ENCODE peak calls at places on chromosomes 13 and 19, in four cellular contexts. C is IMR-90, I is tibial artery, Q is thoracic aorta. B is an unnamed sample. For H3K4me1, the result is how much of the 10 kb centered on the place peaks cover.

GRCh38 chr13:39915418-39915817 is 260.0 kb downstream of the COG6 start:
- DNase-seq in C (no peak), I (no peak), Q (no peak), B (no peak)

GRCh38 chr19:45406957-45407375 is 522 bp downstream of the POLR1G start:
- DNase-seq in C (no peak), Q (no peak), I (no peak), B (no peak)

GRCh38 chr13:49265822-49266221 is 18.1 kb downstream of the CDADC1 start:
- DNase-seq in Q (no peak), I (no peak), C (peak), B (no peak)

GRCh38 chr19:18399008-18399407 is 1.6 kb upstream of the LRRC25 start:
- DNase-seq in C (peak), I (no peak), Q (no peak), B (no peak)

GRCh38 chr13:75617230-75617629 is 18.9 kb upstream of the LMO7 start:
- DNase-seq in Q (no peak), C (no peak), I (no peak), B (no peak)

GRCh38 chr19:11260996-11261395 is 1.3 kb downstream of the DOCK6 start:
- DNase-seq in C (no peak), I (no peak), Q (no peak), B (no peak)

GRCh38 chr13:36887758-36888521 is 32.1 kb downstream of the SMAD9 start:
- DNase-seq in Q (no peak), C (no peak), I (no peak), B (no peak)

GRCh38 chr13:29909975-29910674 is 59.7 kb upstream of the UBL3 start:
- DNase-seq in I (no peak), C (peak), Q (no peak), B (no peak)

GRCh38 chr19:49427855-49428546 is 2.8 kb downstream of the GFY start:
- DNase-seq in C (no peak), Q (no peak), I (no peak), B (no peak)

GRCh38 chr19:41029524-41030432 is 38.7 kb downstream of the CYP2B6 start:
- DNase-seq in I (no peak), C (no peak), Q (no peak), B (no peak)

GRCh38 chr13:111241862-111242261 is 78.6 kb upstream of the TEX29 start:
- DNase-seq in C (no peak), I (no peak), Q (no peak), B (no peak)

GRCh38 chr19:53957448-53958167 is 5.1 kb upstream of the CACNG8 start:
- DNase-seq in I (no peak), C (no peak), Q (no peak), B (no peak)
- H3K4me3 ChIP-seq in I (no peak), C (no peak), Q (no peak), B (no peak)

GRCh38 chr19:16607819-16608218 is 20.2 kb downstream of the MED26 start:
- DNase-seq in I (no peak), C (no peak), Q (no peak), B (no peak)
- H3K4me1 ChIP-seq in I (under half), C (under half), Q (under half), B (under half)

GRCh38 chr13:43802511-43802910 is 15.7 kb upstream of the ENOX1 start:
- DNase-seq in C (no peak), Q (no peak), I (no peak), B (no peak)

GRCh38 chr13:43805071-43805468 is 18.3 kb upstream of the ENOX1 start:
- DNase-seq in Q (no peak), I (no peak), C (peak), B (no peak)

GRCh38 chr13:43805681-43806128 is 18.9 kb upstream of the ENOX1 start:
- DNase-seq in Q (no peak), C (peak), I (no peak), B (no peak)

GRCh38 chr13:43800828-43801227 is 14.1 kb upstream of the ENOX1 start:
- DNase-seq in Q (no peak), C (no peak), I (no peak), B (no peak)

DNA sequence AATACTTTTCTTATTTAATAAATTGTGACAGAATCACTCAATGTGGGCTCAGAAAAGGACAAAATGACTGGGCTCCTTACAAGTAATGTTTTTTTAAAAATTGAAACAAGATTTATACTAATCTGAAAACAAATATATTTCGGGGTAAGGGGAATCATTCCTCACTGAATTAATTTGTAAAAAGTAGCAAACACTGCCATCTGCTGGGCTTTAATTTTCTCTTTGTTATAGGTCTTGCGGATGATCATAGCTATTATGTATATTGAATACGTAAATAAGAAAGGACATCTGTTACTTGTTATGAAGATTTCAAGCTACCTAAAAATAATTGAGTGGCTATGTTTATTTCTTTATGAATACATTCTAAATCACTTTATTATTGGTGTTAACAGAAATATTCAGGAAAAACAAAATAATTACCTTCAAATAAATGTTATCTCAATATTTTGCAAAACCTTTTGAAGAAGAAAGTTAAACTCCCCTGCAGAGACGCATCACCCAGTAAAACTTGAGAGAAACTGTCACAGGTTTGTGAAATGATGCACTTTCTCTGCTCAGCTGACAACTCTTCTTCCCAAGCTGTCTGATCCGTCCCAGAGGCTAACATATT is 17.8 kb upstream of the ENOX1 start:
- DNase-seq in I (no peak), Q (no peak), C (peak), B (no peak)
- H3K27ac ChIP-seq in I (no peak), Q (no peak), C (peak), B (no peak)

GRCh38 chr19:16998635-16999194 is 27.9 kb downstream of the CPAMD8 start:
- DNase-seq in I (no peak), C (no peak), Q (no peak), B (no peak)

GRCh38 chr19:17002455-17002854 is 24.2 kb downstream of the CPAMD8 start:
- DNase-seq in I (no peak), Q (no peak), C (no peak), B (no peak)

GRCh38 chr19:17004386-17004785 is 22.2 kb downstream of the CPAMD8 start:
- DNase-seq in C (no peak), Q (no peak), I (no peak), B (no peak)

GRCh38 chr19:17005000-17005399 is 21.6 kb downstream of the CPAMD8 start:
- DNase-seq in I (no peak), C (no peak), Q (no peak), B (no peak)

GRCh38 chr19:17001603-17002183 is 24.9 kb downstream of the CPAMD8 start:
- DNase-seq in C (no peak), Q (no peak), I (no peak), B (no peak)
- H3K4me3 ChIP-seq in C (no peak), Q (no peak), I (no peak), B (no peak)

GRCh38 chr19:13884726-13885591 is 8.0 kb downstream of the NANOS3 start:
- DNase-seq in Q (no peak), I (no peak), C (no peak), B (no peak)
- H3K4me1 ChIP-seq in Q (under half), I (under half), C (under half), B (under half)